ENCODE peak calls at places on chromosome 4, in six cellular contexts. G, B, S, M, I and J are unnamed samples.

GRCh38 chr4:118927976-118928375 is 39.3 kb downstream of the SYNPO2 start:
- ATAC-seq in G (peak), S (peak), M (no peak), B (no peak), I (no peak), J (no peak)

GRCh38 chr4:109462802-109463201 is 29.2 kb downstream of the SEC24B start:
- ATAC-seq in S (no peak), M (no peak), G (no peak), B (no peak), I (no peak), J (no peak)

GRCh38 chr4:168864831-168865541 is 145.1 kb downstream of the CBR4 start:
- ATAC-seq in M (no peak), I (no peak), G (peak), B (no peak), S (peak), J (no peak)

GRCh38 chr4:26953770-26954423 is 93.3 kb downstream of the STIM2 start:
- ATAC-seq in G (no peak), B (no peak), S (no peak), M (no peak), I (no peak), J (no peak)

GRCh38 chr4:10732235-10732975 is 47.8 kb upstream of the CLNK start:
- ATAC-seq in B (no peak), I (no peak), G (no peak), S (no peak), M (no peak), J (no peak)

GRCh38 chr4:102786279-102786678 is 25.5 kb upstream of the MANBA start:
- ATAC-seq in S (peak), I (no peak), G (no peak), B (no peak), M (no peak), J (no peak)

GRCh38 chr4:84644087-84644486 is 61.2 kb downstream of the CDS1 start:
- ATAC-seq in G (no peak), B (no peak), I (no peak), S (no peak), M (no peak), J (no peak)

GRCh38 chr4:109298279-109299010 is 4.0 kb downstream of the COL25A1 start:
- ATAC-seq in S (no peak), M (peak), G (no peak), I (peak), B (no peak), J (no peak)

GRCh38 chr4:13918110-13918509 is 290.6 kb upstream of the BOD1L1 start:
- ATAC-seq in I (peak), G (peak), B (peak), M (no peak), S (peak), J (no peak)

GRCh38 chr4:87078987-87079469 is 141.4 kb downstream of the KLHL8 start:
- ATAC-seq in M (peak), G (peak), B (peak), S (peak), I (peak), J (peak)